ENCODE peak calls at places on chromosomes 6 and 20, in four cellular contexts. W is fibroblast of the aortic adventitia, C is epithelial cell of esophagus, O is IMR-90. M is an unnamed sample.

GRCh38 chr6:2534406-2535139 is 216.1 kb downstream of the MYLK4 start:
- DNase-seq in W (peak), C (no peak), O (no peak), M (no peak)

GRCh38 chr20:8094415-8094818 is 37.6 kb upstream of the PLCB1 start:
- DNase-seq in W (peak), C (no peak), O (peak), M (peak)

GRCh38 chr6:137715589-137716045 is 151.4 kb upstream of the TNFAIP3 start:
- DNase-seq in W (no peak), C (no peak), O (peak), M (no peak)

GRCh38 chr6:74044417-74045096 is 348.6 kb downstream of the CD109 start:
- DNase-seq in W (peak), C (peak), O (peak), M (no peak)

GRCh38 chr6:70131528-70131927 is 171.4 kb downstream of the COL9A1 start:
- DNase-seq in W (no peak), C (no peak), O (no peak), M (no peak)

GRCh38 chr6:81806793-81807565 is 54.5 kb upstream of the TENT5A start:
- DNase-seq in W (no peak), C (peak), O (no peak), M (no peak)

GRCh38 chr6:159217595-159218275 is 48.5 kb downstream of the FNDC1 start:
- DNase-seq in W (peak), C (peak), O (peak), M (peak)

GRCh38 chr20:35306931-35307517 is 14.8 kb upstream of the FAM83C start:
- DNase-seq in W (peak), C (peak), O (peak), M (peak)

GRCh38 chr20:20002101-20002998 is 14.8 kb upstream of the NAA20 start:
- DNase-seq in W (no peak), C (no peak), O (peak), M (no peak)

GRCh38 chr6:45467853-45468252 is 90.1 kb upstream of the SUPT3H start:
- DNase-seq in W (no peak), C (no peak), O (no peak), M (no peak)

GRCh38 chr6:147514831-147515230 is 6.3 kb downstream of the SAMD5 start:
- DNase-seq in W (no peak), C (no peak), O (no peak), M (no peak)

GRCh38 chr6:46011241-46012085 is 4.2 kb downstream of the CLIC5 start:
- DNase-seq in W (no peak), C (no peak), O (no peak), M (no peak)

GRCh38 chr6:156658596-156659316 is 118.4 kb upstream of the ARID1B start:
- DNase-seq in W (peak), C (no peak), O (no peak), M (no peak)

GRCh38 chr6:18148304-18149025 is 6.4 kb downstream of the TPMT start:
- DNase-seq in W (peak), C (peak), O (peak), M (no peak)

GRCh38 chr6:136235233-136235564 is 14.9 kb downstream of the MTFR2 start:
- DNase-seq in W (no peak), C (peak), O (peak), M (no peak)

GRCh38 chr20:13220857-13221297 is at the start of gene ISM1:
- DNase-seq in W (no peak), C (peak), O (no peak), M (no peak)

GRCh38 chr6:27593200-27593818 is 120.4 kb upstream of the ZNF184 start:
- DNase-seq in W (no peak), C (peak), O (no peak), M (no peak)

GRCh38 chr20:48212806-48213509 is 427.7 kb upstream of the SULF2 start:
- DNase-seq in W (no peak), C (no peak), O (no peak), M (no peak)

GRCh38 chr6:154448448-154449096 is 61.9 kb downstream of the CNKSR3 start:
- DNase-seq in W (peak), C (peak), O (peak), M (no peak)

GRCh38 chr20:4573564-4574355 is 147.9 kb upstream of the PRND start:
- DNase-seq in W (peak), C (peak), O (peak), M (no peak)

GRCh38 chr6:79111549-79111948 is 33.5 kb upstream of the PHIP start:
- DNase-seq in W (no peak), C (no peak), O (no peak), M (no peak)

GRCh38 chr6:166567813-166568212 is 18.7 kb downstream of the RAMACL start:
- DNase-seq in W (no peak), C (no peak), O (no peak), M (no peak)

GRCh38 chr20:24303393-24303792 is 166.0 kb upstream of the SYNDIG1 start:
- DNase-seq in W (peak), C (peak), O (no peak), M (no peak)

GRCh38 chr6:138752017-138752416 is 21.6 kb upstream of the CCDC28A start:
- DNase-seq in W (no peak), C (no peak), O (no peak), M (no peak)

GRCh38 chr20:8853805-8854338 is 215.0 kb upstream of the PLCB4 start:
- DNase-seq in W (peak), C (peak), O (peak), M (no peak)

GRCh38 chr20:41004561-41005360 is 23.9 kb upstream of the TOP1 start:
- DNase-seq in W (no peak), C (peak), O (peak), M (no peak)

GRCh38 chr6:35503534-35503933 is 6.7 kb upstream of the TEAD3 start:
- DNase-seq in W (no peak), C (no peak), O (no peak), M (no peak)

GRCh38 chr6:40326689-40327404 is 260.3 kb downstream of the LRFN2 start:
- DNase-seq in W (no peak), C (no peak), O (no peak), M (no peak)

GRCh38 chr6:167840526-167841179 is 13.9 kb downstream of the AFDN start:
- DNase-seq in W (no peak), C (no peak), O (no peak), M (no peak)

GRCh38 chr20:33704197-33704924 is 15.7 kb downstream of the PXMP4 start:
- DNase-seq in W (no peak), C (peak), O (no peak), M (no peak)

GRCh38 chr20:4949833-4950178 is 51.5 kb downstream of the SLC23A2 start:
- DNase-seq in W (peak), C (peak), O (peak), M (no peak)

GRCh38 chr20:47263502-47264084 is 92.9 kb downstream of the ZMYND8 start:
- DNase-seq in W (peak), C (no peak), O (no peak), M (no peak)

GRCh38 chr6:20741490-20741889 is 207.2 kb downstream of the CDKAL1 start:
- DNase-seq in W (no peak), C (no peak), O (no peak), M (no peak)

GRCh38 chr6:81996414-81996813 is 243.9 kb upstream of the TENT5A start:
- DNase-seq in W (peak), C (peak), O (peak), M (no peak)

GRCh38 chr6:151087861-151088598 is 151.7 kb upstream of the AKAP12 start:
- DNase-seq in W (peak), C (no peak), O (peak), M (no peak)

GRCh38 chr6:99236010-99236409 is 113.5 kb downstream of the FAXC start:
- DNase-seq in W (no peak), C (no peak), O (no peak), M (no peak)

GRCh38 chr6:104784884-104785283 is 74.8 kb downstream of the HACE1 start:
- DNase-seq in W (peak), C (peak), O (peak), M (no peak)

GRCh38 chr6:99606670-99607415 is at the start of gene PRDM13:
- DNase-seq in W (no peak), C (no peak), O (no peak), M (no peak)

GRCh38 chr6:25012657-25013056 is 76.9 kb upstream of the RIPOR2 start:
- DNase-seq in W (peak), C (peak), O (peak), M (no peak)

GRCh38 chr6:25014375-25014774 is 78.6 kb upstream of the RIPOR2 start:
- DNase-seq in W (no peak), C (no peak), O (no peak), M (no peak)

GRCh38 chr6:25010917-25011625 is 75.3 kb upstream of the RIPOR2 start:
- DNase-seq in W (peak), C (peak), O (peak), M (no peak)

GRCh38 chr6:25014806-25015560 is 79.2 kb upstream of the RIPOR2 start:
- DNase-seq in W (peak), C (no peak), O (peak), M (no peak)

GRCh38 chr6:25013249-25013648 is 77.5 kb upstream of the RIPOR2 start:
- DNase-seq in W (no peak), C (no peak), O (no peak), M (no peak)
- TF ChIP-seq CTCF in W (no peak), C (peak), O (no peak), M (no peak)

DNA sequence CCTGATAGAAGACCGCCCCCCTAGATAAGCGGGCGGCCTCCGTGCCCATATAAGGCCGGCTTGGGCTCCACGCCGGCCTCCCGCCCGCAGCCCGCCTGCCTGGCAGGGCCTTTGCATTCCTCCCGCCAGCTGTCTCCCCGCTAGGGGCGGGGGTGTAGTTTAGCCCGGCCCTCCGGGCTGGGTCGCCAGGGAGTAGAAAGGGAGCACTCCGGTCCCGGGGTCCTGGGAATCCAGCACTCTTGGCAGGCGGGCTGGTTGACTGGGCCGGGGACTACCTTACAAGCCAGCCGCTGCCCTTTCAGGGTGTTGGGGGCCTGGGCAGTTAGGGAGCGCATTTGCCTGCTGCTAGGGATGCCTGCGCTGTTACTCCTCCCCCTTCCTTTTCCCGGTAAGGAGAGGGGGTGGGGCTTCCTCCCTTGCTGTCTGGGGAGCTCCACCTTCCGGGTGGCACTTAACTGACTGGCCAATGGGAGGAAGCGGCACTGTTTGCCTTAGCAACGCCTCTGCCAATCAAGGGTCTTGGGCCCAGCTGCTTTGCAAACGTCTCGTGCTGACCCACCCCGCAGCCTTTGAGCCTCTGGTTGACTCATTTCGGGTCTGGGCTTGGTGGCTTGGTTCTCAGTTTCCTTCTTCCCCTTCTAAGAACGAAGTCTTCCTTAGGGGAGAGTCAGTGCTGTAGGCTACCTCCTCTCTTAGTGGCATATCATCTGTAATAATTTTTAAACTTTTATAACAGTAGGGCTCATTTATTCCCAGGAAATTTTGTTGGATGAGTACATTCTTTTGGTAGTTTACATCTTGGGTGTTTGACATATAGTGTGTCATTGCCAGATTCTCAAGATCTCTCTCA is 3.4 kb downstream of the SRF start:
- DNase-seq in W (peak), C (peak), O (peak), M (peak)
- H3K4me3 ChIP-seq in W (peak), C (peak), O (peak), M (peak)

DNA sequence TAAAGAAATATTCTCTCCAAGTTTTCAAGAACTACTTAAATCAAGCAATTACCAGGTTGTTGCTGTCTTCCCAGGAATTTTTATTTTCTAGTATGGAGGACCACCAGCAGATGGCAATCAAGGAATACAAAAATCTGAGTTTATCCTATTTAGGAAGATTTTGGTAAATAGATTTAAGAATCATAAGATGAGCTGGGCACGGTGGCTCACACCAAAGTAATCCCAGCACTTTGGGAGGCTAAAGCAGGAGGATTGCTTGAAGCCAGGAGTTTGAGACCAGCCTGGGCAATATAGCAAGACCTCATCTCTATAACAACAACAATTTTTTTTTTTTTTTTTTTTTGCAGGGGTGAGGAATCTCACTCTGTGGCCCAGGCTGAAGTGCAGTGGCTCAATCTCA is 19.3 kb upstream of the SEC63 start:
- DNase-seq in W (peak), C (peak), O (peak), M (no peak)
- TF ChIP-seq CTCF in W (peak), C (peak), O (peak), M (peak)

GRCh38 chr6:30742316-30743098 is at the start of gene FLOT1:
- DNase-seq in W (peak), C (peak), O (peak), M (peak)

GRCh38 chr6:30740993-30741784 is 1.3 kb downstream of the FLOT1 start:
- DNase-seq in W (no peak), C (peak), O (peak), M (no peak)

GRCh38 chr6:30743099-30744053 is 889 bp upstream of the FLOT1 start:
- DNase-seq in W (peak), C (peak), O (peak), M (no peak)

GRCh38 chr6:30741789-30742315 is 635 bp downstream of the FLOT1 start:
- DNase-seq in W (no peak), C (no peak), O (no peak), M (no peak)

GRCh38 chr6:30740540-30740870 is 2.0 kb downstream of the FLOT1 start:
- DNase-seq in W (no peak), C (no peak), O (peak), M (no peak)
- H3K4me3 ChIP-seq in W (no peak), C (no peak), O (no peak), M (no peak)

GRCh38 chr6:63573899-63574553 is 1.7 kb downstream of the LOC128125822 start:
- DNase-seq in W (peak), C (peak), O (peak), M (no peak)
- TF ChIP-seq CTCF in W (peak), C (peak), O (peak), M (peak)

GRCh38 chr6:14001329-14002012 is 76.7 kb downstream of the RNF182 start:
- DNase-seq in W (peak), C (peak), O (peak), M (no peak)
- H3K4me3 ChIP-seq in W (no peak), C (no peak), O (peak), M (no peak)

GRCh38 chr6:4370066-4370465 is 234.7 kb upstream of the ECI2 start:
- DNase-seq in W (peak), C (peak), O (peak), M (no peak)
- TF ChIP-seq CTCF in W (peak), C (no peak), O (no peak), M (no peak)